ENCODE peak calls at places on chromosomes 1 and 21, in seven cellular contexts. X is A549, A is K562, W is GM12878, Y is HCT116, V is SK-N-SH, B is endothelial cell of umbilical vein. H is an unnamed sample.
A peak's percentile ranks its signal among the peaks of the same experiment; 100 is the strongest.

GRCh38 chr1:115929846-115930245 is 46.5 kb upstream of the SLC22A15 start:
- DNase-seq in X (no peak), A (no peak), W (no peak), Y (no peak), V (peak; percentile 65), B (no peak), H (peak; percentile 18)

GRCh38 chr1:158203693-158204457 is 23.2 kb downstream of the CD1D start:
- DNase-seq in X (peak; percentile 41), A (peak; percentile 42), W (peak; percentile 8), Y (peak; percentile 69), V (peak; percentile 40), B (peak; percentile 70), H (peak; percentile 74)

GRCh38 chr1:230798491-230798890 is 51.3 kb downstream of the CAPN9 start:
- DNase-seq in X (no peak), A (no peak), W (no peak), Y (no peak), V (no peak), B (no peak), H (no peak)

GRCh38 chr1:175895966-175896365 is 152.6 kb upstream of the TNR start:
- DNase-seq in X (no peak), A (no peak), W (no peak), Y (no peak), V (no peak), B (no peak), H (no peak)

GRCh38 chr1:156848461-156849150 is 10.3 kb downstream of the INSRR start:
- DNase-seq in X (no peak), A (peak; percentile 86), W (no peak), Y (no peak), V (no peak), B (no peak), H (no peak)

GRCh38 chr1:59701376-59701775 is 113.4 kb upstream of the HOOK1 start:
- DNase-seq in X (no peak), A (no peak), W (no peak), Y (no peak), V (no peak), B (no peak), H (no peak)

GRCh38 chr1:91583326-91583755 is 82.7 kb downstream of the CDC7 start:
- DNase-seq in X (no peak), A (no peak), W (no peak), Y (no peak), V (no peak), B (no peak), H (no peak)

GRCh38 chr1:16009678-16010077 is 5.6 kb downstream of the SRARP start:
- DNase-seq in X (no peak), A (no peak), W (no peak), Y (no peak), V (no peak), B (no peak), H (no peak)

GRCh38 chr1:47324682-47325081 is 8.9 kb upstream of the CMPK1 start:
- DNase-seq in X (no peak), A (no peak), W (no peak), Y (no peak), V (no peak), B (no peak), H (no peak)

GRCh38 chr1:48526045-48526714 is 54.2 kb upstream of the SPATA6 start:
- DNase-seq in X (no peak), A (no peak), W (no peak), Y (no peak), V (peak; percentile 37), B (no peak), H (no peak)

GRCh38 chr1:163747855-163748254 is 426.1 kb downstream of the NUF2 start:
- DNase-seq in X (no peak), A (no peak), W (no peak), Y (no peak), V (no peak), B (no peak), H (no peak)

GRCh38 chr21:43345746-43346409 is 81.1 kb downstream of the SIK1 start:
- DNase-seq in X (no peak), A (peak; percentile 56), W (no peak), Y (no peak), V (no peak), B (peak; percentile 50), H (peak; percentile 83)

GRCh38 chr1:47444578-47445465 is 7.0 kb downstream of the FOXD2 start:
- DNase-seq in X (peak; percentile 35), A (no peak), W (no peak), Y (no peak), V (peak; percentile 55), B (no peak), H (no peak)

GRCh38 chr1:1134300-1134961 is 18.5 kb upstream of the C1orf159 start:
- DNase-seq in X (no peak), A (no peak), W (no peak), Y (no peak), V (no peak), B (no peak), H (no peak)

GRCh38 chr1:1132928-1133750 is 17.2 kb upstream of the C1orf159 start:
- DNase-seq in X (no peak), A (no peak), W (no peak), Y (no peak), V (no peak), B (no peak), H (no peak)

GRCh38 chr1:1135339-1136111 is 19.6 kb upstream of the C1orf159 start:
- DNase-seq in X (no peak), A (peak; percentile 66), W (no peak), Y (no peak), V (no peak), B (no peak), H (no peak)

GRCh38 chr1:1137256-1138045 is 21.6 kb upstream of the C1orf159 start:
- DNase-seq in X (no peak), A (peak; percentile 70), W (no peak), Y (no peak), V (no peak), B (no peak), H (peak; percentile 63)

DNA sequence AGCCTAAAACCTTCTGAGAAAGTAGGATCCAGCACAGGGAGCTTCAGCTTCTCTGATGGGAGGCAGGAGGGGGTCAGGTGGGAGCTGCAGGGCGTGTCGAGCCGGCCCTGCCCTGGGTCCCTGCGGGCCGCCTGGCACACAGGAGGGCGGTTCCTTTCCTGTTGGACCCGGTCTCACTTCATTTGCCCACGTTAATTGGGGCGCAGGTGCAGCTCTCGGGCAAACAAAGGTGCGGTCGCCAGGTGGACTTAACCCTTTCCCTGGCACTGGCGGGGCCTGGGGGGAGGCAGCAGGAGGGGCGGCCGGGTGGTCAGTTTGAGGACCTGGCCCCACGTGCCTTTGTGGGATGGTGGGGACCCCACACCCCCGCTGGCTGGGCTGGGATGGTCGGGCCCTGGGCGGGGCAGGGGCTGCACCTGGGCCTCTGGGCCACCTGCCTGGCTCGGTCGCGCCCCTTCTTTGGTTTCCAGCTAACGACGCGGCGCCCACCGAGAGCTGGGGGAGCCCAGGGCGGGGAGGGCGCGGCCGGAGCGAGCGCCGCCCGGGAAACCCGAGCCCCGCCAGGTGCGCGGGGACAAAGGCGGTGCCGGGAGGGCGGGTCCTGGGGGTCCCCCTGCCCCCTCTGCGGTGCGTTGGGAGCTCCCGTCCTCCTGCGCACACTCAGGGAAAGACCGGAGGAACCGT is 20.8 kb upstream of the C1orf159 start:
- DNase-seq in X (no peak), A (peak; percentile 56), W (no peak), Y (no peak), V (no peak), B (no peak), H (no peak)
- TF ChIP-seq MAX in X (no peak), A (no peak), W (no peak), Y (no peak), V (no peak), B (no peak), H (no peak)

GRCh38 chr1:112508242-112509004 is at the start of gene WNT2B:
- DNase-seq in X (peak; percentile 24), A (peak; percentile 86), W (no peak), Y (no peak), V (peak; percentile 85), B (peak; percentile 12), H (peak; percentile 49)

GRCh38 chr1:112509005-112509659 is 367 bp downstream of the WNT2B start:
- DNase-seq in X (no peak), A (no peak), W (no peak), Y (no peak), V (no peak), B (peak; percentile 13), H (peak; percentile 7)

GRCh38 chr1:112506731-112507130 is 2.0 kb upstream of the WNT2B start:
- DNase-seq in X (no peak), A (no peak), W (no peak), Y (no peak), V (no peak), B (no peak), H (no peak)

GRCh38 chr1:112507336-112507735 is 1.4 kb upstream of the WNT2B start:
- DNase-seq in X (no peak), A (no peak), W (no peak), Y (no peak), V (no peak), B (no peak), H (no peak)

GRCh38 chr1:112507896-112508241 is 896 bp upstream of the WNT2B start:
- DNase-seq in X (peak; percentile 38), A (peak; percentile 61), W (no peak), Y (no peak), V (peak; percentile 65), B (no peak), H (no peak)
- H3K4me3 ChIP-seq in X (peak overlapping the region; percentile 76), A (no peak overlapping the region), W (peak overlapping the region; percentile 67), Y (peak overlapping the region; percentile 63), V (peak overlapping the region; percentile 73), B (peak overlapping the region; percentile 44), H (no peak overlapping the region)

GRCh38 chr1:224375059-224375458 is 18.4 kb downstream of the CNIH4 start:
- DNase-seq in X (no peak), A (no peak), W (no peak), Y (no peak), V (no peak), B (no peak), H (peak; percentile 19)
- TF ChIP-seq MAX in X (no peak), A (no peak), W (no peak), Y (no peak), V (no peak), B (no peak), H (no peak)

GRCh38 chr1:34164510-34165381 is at the start of gene CSMD2:
- DNase-seq in X (no peak), A (no peak), W (no peak), Y (no peak), V (peak; percentile 83), B (peak; percentile 1), H (no peak)

GRCh38 chr1:34163792-34164509 is 1.1 kb downstream of the CSMD2 start:
- DNase-seq in X (no peak), A (no peak), W (no peak), Y (no peak), V (peak; percentile 64), B (no peak), H (no peak)

GRCh38 chr1:34166191-34167090 is 1.4 kb upstream of the CSMD2 start:
- DNase-seq in X (no peak), A (no peak), W (no peak), Y (no peak), V (peak; percentile 40), B (no peak), H (no peak)

GRCh38 chr1:34167091-34167788 is 2.2 kb upstream of the CSMD2 start:
- DNase-seq in X (no peak), A (no peak), W (no peak), Y (no peak), V (no peak), B (no peak), H (no peak)

DNA sequence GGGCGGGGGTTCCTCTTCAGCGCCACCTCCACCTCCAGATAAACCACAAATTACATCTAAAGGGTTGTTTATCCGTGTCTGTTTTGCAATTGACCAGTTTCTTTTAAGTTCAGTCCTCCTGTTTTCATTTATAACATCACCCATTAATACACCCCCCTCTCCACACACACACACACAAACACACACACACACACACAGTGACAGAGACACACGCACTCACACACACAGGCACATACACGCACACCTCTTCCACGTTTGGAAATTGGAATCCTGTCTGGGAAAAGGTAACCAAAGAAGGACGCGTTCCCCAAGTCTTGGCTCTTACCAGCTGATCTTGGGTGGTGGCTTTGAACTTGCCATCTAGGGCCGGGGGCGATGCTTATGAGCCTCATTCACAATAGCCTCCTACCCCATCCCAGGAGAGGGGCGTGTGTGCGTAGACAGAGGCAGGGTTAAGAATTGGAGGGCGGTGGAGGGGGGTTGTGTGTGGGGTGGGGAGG is 442 bp upstream of the CSMD2 start:
- DNase-seq in X (no peak), A (no peak), W (no peak), Y (no peak), V (peak; percentile 42), B (no peak), H (no peak)
- H3K4me3 ChIP-seq in X (peak overlapping the region; percentile 41), A (no peak overlapping the region), W (no peak overlapping the region), Y (no peak overlapping the region), V (peak overlapping the region; percentile 32), B (no peak overlapping the region), H (no peak overlapping the region)